ENCODE peak calls at places on chromosome 3, in ten cellular contexts. One of them, this sample, is unnamed.

GRCh38 chr3:160016972-160017371 is 28.3 kb downstream of the IL12A start:
- DNase-seq in fibroblast of lung: peak; percentile 94
- DNase-seq in uterus: no peak
- DNase-seq in SJSA1: no peak
- DNase-seq in IMR-90: peak; percentile 79
- DNase-seq in cardiac muscle cell: no peak
- DNase-seq in heart left ventricle: no peak
- DNase-seq in sigmoid colon: no peak
- DNase-seq in brain microvascular endothelial cell: peak; percentile 11
- DNase-seq in neural progenitor cell: no peak
- DNase-seq in this sample: peak; percentile 58

GRCh38 chr3:116179091-116179490 is 266.2 kb downstream of the LSAMP start:
- DNase-seq in neural progenitor cell: no peak
- DNase-seq in sigmoid colon: no peak
- DNase-seq in IMR-90: peak; percentile 85
- DNase-seq in fibroblast of lung: peak; percentile 68
- DNase-seq in SJSA1: no peak
- DNase-seq in uterus: no peak
- DNase-seq in cardiac muscle cell: no peak
- DNase-seq in brain microvascular endothelial cell: no peak
- DNase-seq in heart left ventricle: no peak
- DNase-seq in this sample: peak; percentile 25

GRCh38 chr3:151852074-151852811 is 21.2 kb upstream of the SUCNR1 start:
- DNase-seq in uterus: no peak
- DNase-seq in sigmoid colon: no peak
- DNase-seq in SJSA1: no peak
- DNase-seq in neural progenitor cell: peak; percentile 51
- DNase-seq in heart left ventricle: no peak
- DNase-seq in cardiac muscle cell: no peak
- DNase-seq in brain microvascular endothelial cell: no peak
- DNase-seq in IMR-90: no peak
- DNase-seq in fibroblast of lung: no peak
- DNase-seq in this sample: no peak

GRCh38 chr3:65343031-65343430 is 655.2 kb upstream of the ADAMTS9 start:
- DNase-seq in IMR-90: no peak
- DNase-seq in heart left ventricle: no peak
- DNase-seq in uterus: no peak
- DNase-seq in sigmoid colon: no peak
- DNase-seq in neural progenitor cell: no peak
- DNase-seq in cardiac muscle cell: no peak
- DNase-seq in fibroblast of lung: no peak
- DNase-seq in brain microvascular endothelial cell: no peak
- DNase-seq in SJSA1: no peak
- DNase-seq in this sample: no peak

GRCh38 chr3:166071831-166072230 is 234.6 kb upstream of the BCHE start:
- DNase-seq in heart left ventricle: no peak
- DNase-seq in sigmoid colon: no peak
- DNase-seq in brain microvascular endothelial cell: no peak
- DNase-seq in fibroblast of lung: no peak
- DNase-seq in neural progenitor cell: no peak
- DNase-seq in uterus: no peak
- DNase-seq in IMR-90: no peak
- DNase-seq in cardiac muscle cell: no peak
- DNase-seq in SJSA1: no peak
- DNase-seq in this sample: no peak

GRCh38 chr3:191557322-191557721 is 96.4 kb downstream of the PYDC2 start:
- DNase-seq in neural progenitor cell: no peak
- DNase-seq in SJSA1: no peak
- DNase-seq in heart left ventricle: no peak
- DNase-seq in brain microvascular endothelial cell: no peak
- DNase-seq in uterus: no peak
- DNase-seq in fibroblast of lung: no peak
- DNase-seq in sigmoid colon: no peak
- DNase-seq in cardiac muscle cell: no peak
- DNase-seq in IMR-90: no peak
- DNase-seq in this sample: no peak

GRCh38 chr3:59245300-59245878 is 195.6 kb upstream of the CFAP20DC start:
- DNase-seq in cardiac muscle cell: no peak
- DNase-seq in uterus: peak; percentile 69
- DNase-seq in fibroblast of lung: no peak
- DNase-seq in heart left ventricle: no peak
- DNase-seq in sigmoid colon: no peak
- DNase-seq in SJSA1: no peak
- DNase-seq in IMR-90: no peak
- DNase-seq in neural progenitor cell: no peak
- DNase-seq in brain microvascular endothelial cell: no peak
- DNase-seq in this sample: no peak

GRCh38 chr3:184085389-184085852 is 11.4 kb upstream of the HTR3E start:
- DNase-seq in IMR-90: peak; percentile 36
- DNase-seq in cardiac muscle cell: no peak
- DNase-seq in heart left ventricle: no peak
- DNase-seq in sigmoid colon: no peak
- DNase-seq in SJSA1: no peak
- DNase-seq in fibroblast of lung: peak; percentile 43
- DNase-seq in neural progenitor cell: no peak
- DNase-seq in brain microvascular endothelial cell: no peak
- DNase-seq in uterus: no peak
- DNase-seq in this sample: no peak

GRCh38 chr3:149487598-149488197 is 13.2 kb downstream of the TM4SF4 start:
- DNase-seq in uterus: no peak
- DNase-seq in cardiac muscle cell: no peak
- DNase-seq in heart left ventricle: no peak
- DNase-seq in brain microvascular endothelial cell: no peak
- DNase-seq in neural progenitor cell: peak; percentile 52
- DNase-seq in SJSA1: no peak
- DNase-seq in fibroblast of lung: no peak
- DNase-seq in IMR-90: no peak
- DNase-seq in sigmoid colon: no peak
- DNase-seq in this sample: no peak

GRCh38 chr3:69568458-69568857 is 170.8 kb upstream of the MITF start:
- DNase-seq in cardiac muscle cell: no peak
- DNase-seq in uterus: no peak
- DNase-seq in brain microvascular endothelial cell: peak; percentile 63
- DNase-seq in fibroblast of lung: peak; percentile 88
- DNase-seq in sigmoid colon: no peak
- DNase-seq in heart left ventricle: no peak
- DNase-seq in neural progenitor cell: no peak
- DNase-seq in IMR-90: peak; percentile 28
- DNase-seq in SJSA1: no peak
- DNase-seq in this sample: no peak

GRCh38 chr3:93969997-93970396 is 3.7 kb downstream of the PROS1 start:
- DNase-seq in IMR-90: no peak
- DNase-seq in sigmoid colon: no peak
- DNase-seq in cardiac muscle cell: no peak
- DNase-seq in neural progenitor cell: no peak
- DNase-seq in fibroblast of lung: no peak
- DNase-seq in heart left ventricle: no peak
- DNase-seq in brain microvascular endothelial cell: no peak
- DNase-seq in SJSA1: no peak
- DNase-seq in uterus: no peak
- DNase-seq in this sample: no peak

GRCh38 chr3:127733781-127734180 is 61.0 kb downstream of the ABTB1 start:
- DNase-seq in SJSA1: no peak
- DNase-seq in IMR-90: no peak
- DNase-seq in uterus: no peak
- DNase-seq in sigmoid colon: no peak
- DNase-seq in cardiac muscle cell: no peak
- DNase-seq in neural progenitor cell: no peak
- DNase-seq in fibroblast of lung: no peak
- DNase-seq in brain microvascular endothelial cell: no peak
- DNase-seq in heart left ventricle: no peak
- DNase-seq in this sample: no peak

GRCh38 chr3:127735767-127736693 is 63.3 kb downstream of the ABTB1 start:
- DNase-seq in fibroblast of lung: peak; percentile 82
- DNase-seq in SJSA1: peak; percentile 59
- DNase-seq in uterus: no peak
- DNase-seq in sigmoid colon: peak; percentile 74
- DNase-seq in heart left ventricle: no peak
- DNase-seq in cardiac muscle cell: no peak
- DNase-seq in IMR-90: peak; percentile 86
- DNase-seq in neural progenitor cell: no peak
- DNase-seq in brain microvascular endothelial cell: peak; percentile 72
- DNase-seq in this sample: no peak

GRCh38 chr3:127732879-127733350 is 60.2 kb downstream of the ABTB1 start:
- DNase-seq in brain microvascular endothelial cell: no peak
- DNase-seq in fibroblast of lung: no peak
- DNase-seq in cardiac muscle cell: no peak
- DNase-seq in heart left ventricle: no peak
- DNase-seq in neural progenitor cell: no peak
- DNase-seq in IMR-90: no peak
- DNase-seq in sigmoid colon: no peak
- DNase-seq in SJSA1: no peak
- DNase-seq in uterus: no peak
- DNase-seq in this sample: no peak

GRCh38 chr3:127734754-127735473 is 62.2 kb downstream of the ABTB1 start:
- DNase-seq in brain microvascular endothelial cell: peak; percentile 96
- DNase-seq in SJSA1: peak; percentile 95
- DNase-seq in fibroblast of lung: peak; percentile 87
- DNase-seq in heart left ventricle: peak; percentile 52
- DNase-seq in sigmoid colon: no peak
- DNase-seq in neural progenitor cell: no peak
- DNase-seq in IMR-90: peak; percentile 98
- DNase-seq in uterus: no peak
- DNase-seq in cardiac muscle cell: no peak
- DNase-seq in this sample: peak; percentile 96

DNA sequence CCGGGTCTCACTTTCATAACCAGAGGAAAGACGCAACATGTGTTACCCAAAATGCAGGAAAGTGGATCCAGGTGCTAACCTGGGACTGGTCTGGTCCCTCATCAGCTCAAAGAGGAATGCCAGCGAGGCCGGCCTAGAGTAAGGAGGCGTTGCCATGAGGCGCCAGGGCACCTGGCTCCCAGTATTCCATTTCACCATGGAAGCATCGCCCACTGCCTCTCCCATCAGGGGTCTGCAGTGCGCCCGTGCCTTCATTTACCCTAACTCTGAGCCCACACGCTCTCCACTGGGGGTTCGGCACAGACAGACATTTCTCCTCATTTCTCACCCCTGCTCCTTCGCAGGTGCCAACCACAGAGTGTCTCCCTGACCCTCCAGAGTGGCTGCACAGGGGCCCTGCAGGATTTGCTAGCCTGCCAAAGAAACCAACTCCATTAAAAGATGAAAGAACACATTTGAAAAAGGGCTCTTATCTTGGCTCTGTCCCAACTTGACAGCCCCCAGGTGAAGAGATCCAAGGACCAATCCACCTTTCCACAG is 61.5 kb downstream of the ABTB1 start:
- DNase-seq in fibroblast of lung: no peak
- DNase-seq in uterus: no peak
- DNase-seq in neural progenitor cell: no peak
- DNase-seq in sigmoid colon: no peak
- DNase-seq in brain microvascular endothelial cell: no peak
- DNase-seq in heart left ventricle: no peak
- DNase-seq in SJSA1: no peak
- DNase-seq in cardiac muscle cell: no peak
- DNase-seq in IMR-90: no peak
- DNase-seq in this sample: no peak
- H3K4me3 ChIP-seq in fibroblast of lung: no peak overlapping the region
- H3K4me3 ChIP-seq in uterus: no peak overlapping the region
- H3K4me3 ChIP-seq in neural progenitor cell: no peak overlapping the region
- H3K4me3 ChIP-seq in sigmoid colon: no peak overlapping the region
- H3K4me3 ChIP-seq in brain microvascular endothelial cell: no peak overlapping the region
- H3K4me3 ChIP-seq in heart left ventricle: no peak overlapping the region
- H3K4me3 ChIP-seq in SJSA1: no peak overlapping the region
- H3K4me3 ChIP-seq in cardiac muscle cell: no peak overlapping the region
- H3K4me3 ChIP-seq in IMR-90: no peak overlapping the region
- H3K4me3 ChIP-seq in this sample: no peak overlapping the region

GRCh38 chr3:23746473-23746872 is 59.3 kb upstream of the UBE2E1 start:
- DNase-seq in neural progenitor cell: no peak
- DNase-seq in heart left ventricle: no peak
- DNase-seq in SJSA1: no peak
- DNase-seq in brain microvascular endothelial cell: no peak
- DNase-seq in uterus: no peak
- DNase-seq in sigmoid colon: no peak
- DNase-seq in cardiac muscle cell: no peak
- DNase-seq in fibroblast of lung: no peak
- DNase-seq in IMR-90: no peak
- DNase-seq in this sample: no peak

GRCh38 chr3:23740517-23741402 is 65.0 kb upstream of the UBE2E1 start:
- DNase-seq in cardiac muscle cell: no peak
- DNase-seq in brain microvascular endothelial cell: no peak
- DNase-seq in IMR-90: no peak
- DNase-seq in SJSA1: no peak
- DNase-seq in neural progenitor cell: no peak
- DNase-seq in sigmoid colon: no peak
- DNase-seq in fibroblast of lung: no peak
- DNase-seq in heart left ventricle: no peak
- DNase-seq in uterus: peak; percentile 35
- DNase-seq in this sample: no peak

GRCh38 chr3:23741403-23741706 is 64.4 kb upstream of the UBE2E1 start:
- DNase-seq in SJSA1: no peak
- DNase-seq in IMR-90: no peak
- DNase-seq in sigmoid colon: no peak
- DNase-seq in brain microvascular endothelial cell: no peak
- DNase-seq in cardiac muscle cell: no peak
- DNase-seq in fibroblast of lung: no peak
- DNase-seq in heart left ventricle: no peak
- DNase-seq in neural progenitor cell: no peak
- DNase-seq in uterus: no peak
- DNase-seq in this sample: no peak

GRCh38 chr3:23739536-23739935 is 66.2 kb upstream of the UBE2E1 start:
- DNase-seq in IMR-90: peak; percentile 73
- DNase-seq in neural progenitor cell: no peak
- DNase-seq in cardiac muscle cell: no peak
- DNase-seq in brain microvascular endothelial cell: peak; percentile 43
- DNase-seq in uterus: no peak
- DNase-seq in heart left ventricle: no peak
- DNase-seq in SJSA1: no peak
- DNase-seq in sigmoid colon: no peak
- DNase-seq in fibroblast of lung: peak; percentile 79
- DNase-seq in this sample: peak; percentile 45

GRCh38 chr3:23743141-23743784 is 62.5 kb upstream of the UBE2E1 start:
- DNase-seq in IMR-90: no peak
- DNase-seq in cardiac muscle cell: peak; percentile 30
- DNase-seq in SJSA1: no peak
- DNase-seq in sigmoid colon: no peak
- DNase-seq in neural progenitor cell: peak; percentile 51
- DNase-seq in uterus: no peak
- DNase-seq in brain microvascular endothelial cell: no peak
- DNase-seq in fibroblast of lung: no peak
- DNase-seq in heart left ventricle: no peak
- DNase-seq in this sample: no peak
- H3K4me3 ChIP-seq in IMR-90: no peak overlapping the region
- H3K4me3 ChIP-seq in cardiac muscle cell: peak overlapping the region; percentile 7
- H3K4me3 ChIP-seq in SJSA1: no peak overlapping the region
- H3K4me3 ChIP-seq in sigmoid colon: no peak overlapping the region
- H3K4me3 ChIP-seq in neural progenitor cell: peak overlapping the region; percentile 41
- H3K4me3 ChIP-seq in uterus: no peak overlapping the region
- H3K4me3 ChIP-seq in brain microvascular endothelial cell: no peak overlapping the region
- H3K4me3 ChIP-seq in fibroblast of lung: no peak overlapping the region
- H3K4me3 ChIP-seq in heart left ventricle: no peak overlapping the region
- H3K4me3 ChIP-seq in this sample: no peak overlapping the region

GRCh38 chr3:174337227-174337626 is 521.9 kb upstream of the NAALADL2 start:
- DNase-seq in SJSA1: no peak
- DNase-seq in uterus: no peak
- DNase-seq in sigmoid colon: no peak
- DNase-seq in heart left ventricle: no peak
- DNase-seq in neural progenitor cell: no peak
- DNase-seq in brain microvascular endothelial cell: no peak
- DNase-seq in fibroblast of lung: no peak
- DNase-seq in cardiac muscle cell: no peak
- DNase-seq in IMR-90: no peak
- DNase-seq in this sample: no peak
- H3K4me3 ChIP-seq in SJSA1: no peak overlapping the region
- H3K4me3 ChIP-seq in uterus: no peak overlapping the region
- H3K4me3 ChIP-seq in sigmoid colon: no peak overlapping the region
- H3K4me3 ChIP-seq in heart left ventricle: no peak overlapping the region
- H3K4me3 ChIP-seq in neural progenitor cell: no peak overlapping the region
- H3K4me3 ChIP-seq in brain microvascular endothelial cell: no peak overlapping the region
- H3K4me3 ChIP-seq in fibroblast of lung: no peak overlapping the region
- H3K4me3 ChIP-seq in cardiac muscle cell: no peak overlapping the region
- H3K4me3 ChIP-seq in IMR-90: no peak overlapping the region
- H3K4me3 ChIP-seq in this sample: no peak overlapping the region

GRCh38 chr3:73504255-73504654 is 120.5 kb downstream of the PDZRN3 start:
- DNase-seq in fibroblast of lung: no peak
- DNase-seq in brain microvascular endothelial cell: no peak
- DNase-seq in uterus: no peak
- DNase-seq in sigmoid colon: no peak
- DNase-seq in SJSA1: no peak
- DNase-seq in IMR-90: no peak
- DNase-seq in cardiac muscle cell: no peak
- DNase-seq in heart left ventricle: no peak
- DNase-seq in neural progenitor cell: no peak
- DNase-seq in this sample: no peak
- H3K4me3 ChIP-seq in fibroblast of lung: no peak overlapping the region
- H3K4me3 ChIP-seq in brain microvascular endothelial cell: no peak overlapping the region
- H3K4me3 ChIP-seq in uterus: no peak overlapping the region
- H3K4me3 ChIP-seq in sigmoid colon: no peak overlapping the region
- H3K4me3 ChIP-seq in SJSA1: no peak overlapping the region
- H3K4me3 ChIP-seq in IMR-90: no peak overlapping the region
- H3K4me3 ChIP-seq in cardiac muscle cell: no peak overlapping the region
- H3K4me3 ChIP-seq in heart left ventricle: no peak overlapping the region
- H3K4me3 ChIP-seq in neural progenitor cell: no peak overlapping the region
- H3K4me3 ChIP-seq in this sample: no peak overlapping the region